ENCODE peak calls at places on chromosomes 2 and 18, in seven cellular contexts. One of them, this sample, is unnamed.

GRCh38 chr2:120654383-120655134 is 81.1 kb upstream of the GLI2 start:
- DNase-seq in NT2/D1: no peak
- DNase-seq in adrenal gland: no peak
- DNase-seq in IMR-90: no peak
- DNase-seq in spleen: no peak
- DNase-seq in neuronal stem cell: peak; percentile 6
- DNase-seq in upper lobe of right lung: no peak
- DNase-seq in this sample: no peak

GRCh38 chr2:204260162-204260877 is 285.0 kb upstream of the PARD3B start:
- DNase-seq in adrenal gland: peak; percentile 57
- DNase-seq in IMR-90: peak; percentile 74
- DNase-seq in upper lobe of right lung: no peak
- DNase-seq in spleen: no peak
- DNase-seq in neuronal stem cell: peak; percentile 85
- DNase-seq in NT2/D1: peak; percentile 80
- DNase-seq in this sample: peak; percentile 70

GRCh38 chr2:229230911-229231310 is 40.2 kb downstream of the PID1 start:
- DNase-seq in spleen: no peak
- DNase-seq in adrenal gland: no peak
- DNase-seq in IMR-90: no peak
- DNase-seq in neuronal stem cell: no peak
- DNase-seq in NT2/D1: no peak
- DNase-seq in upper lobe of right lung: no peak
- DNase-seq in this sample: no peak

GRCh38 chr18:13112982-13113381 is 105.6 kb upstream of the LDLRAD4 start:
- DNase-seq in upper lobe of right lung: no peak
- DNase-seq in neuronal stem cell: peak; percentile 63
- DNase-seq in adrenal gland: peak; percentile 47
- DNase-seq in spleen: no peak
- DNase-seq in IMR-90: peak; percentile 51
- DNase-seq in NT2/D1: peak; percentile 57
- DNase-seq in this sample: peak; percentile 33

GRCh38 chr2:1990724-1991123 is 246.4 kb upstream of the PXDN start:
- DNase-seq in neuronal stem cell: no peak
- DNase-seq in adrenal gland: no peak
- DNase-seq in spleen: no peak
- DNase-seq in IMR-90: no peak
- DNase-seq in NT2/D1: no peak
- DNase-seq in upper lobe of right lung: no peak
- DNase-seq in this sample: no peak

GRCh38 chr2:12819098-12819465 is 102.3 kb downstream of the TRIB2 start:
- DNase-seq in adrenal gland: peak; percentile 93
- DNase-seq in upper lobe of right lung: no peak
- DNase-seq in NT2/D1: no peak
- DNase-seq in IMR-90: peak; percentile 99
- DNase-seq in spleen: no peak
- DNase-seq in neuronal stem cell: no peak
- DNase-seq in this sample: no peak

GRCh38 chr2:126946323-126947089 is 47.8 kb downstream of the TEX51 start:
- DNase-seq in NT2/D1: no peak
- DNase-seq in neuronal stem cell: no peak
- DNase-seq in adrenal gland: no peak
- DNase-seq in spleen: no peak
- DNase-seq in IMR-90: no peak
- DNase-seq in upper lobe of right lung: no peak
- DNase-seq in this sample: no peak

GRCh38 chr2:205188516-205189138 is 493.7 kb upstream of the NRP2 start:
- DNase-seq in IMR-90: peak; percentile 82
- DNase-seq in NT2/D1: no peak
- DNase-seq in upper lobe of right lung: no peak
- DNase-seq in neuronal stem cell: peak; percentile 12
- DNase-seq in adrenal gland: peak; percentile 64
- DNase-seq in spleen: no peak
- DNase-seq in this sample: no peak

GRCh38 chr2:39408351-39409136 is 28.5 kb downstream of the MAP4K3 start:
- DNase-seq in neuronal stem cell: no peak
- DNase-seq in spleen: no peak
- DNase-seq in upper lobe of right lung: no peak
- DNase-seq in IMR-90: no peak
- DNase-seq in adrenal gland: no peak
- DNase-seq in NT2/D1: no peak
- DNase-seq in this sample: no peak

GRCh38 chr2:39413063-39413722 is 23.9 kb downstream of the MAP4K3 start:
- DNase-seq in neuronal stem cell: no peak
- DNase-seq in upper lobe of right lung: no peak
- DNase-seq in IMR-90: no peak
- DNase-seq in adrenal gland: no peak
- DNase-seq in spleen: no peak
- DNase-seq in NT2/D1: no peak
- DNase-seq in this sample: no peak

GRCh38 chr2:39409697-39410389 is 27.2 kb downstream of the MAP4K3 start:
- DNase-seq in upper lobe of right lung: no peak
- DNase-seq in IMR-90: peak; percentile 15
- DNase-seq in neuronal stem cell: no peak
- DNase-seq in adrenal gland: no peak
- DNase-seq in NT2/D1: no peak
- DNase-seq in spleen: no peak
- DNase-seq in this sample: no peak

GRCh38 chr2:39407516-39408296 is 29.4 kb downstream of the MAP4K3 start:
- DNase-seq in neuronal stem cell: no peak
- DNase-seq in upper lobe of right lung: no peak
- DNase-seq in IMR-90: no peak
- DNase-seq in spleen: no peak
- DNase-seq in adrenal gland: no peak
- DNase-seq in NT2/D1: no peak
- DNase-seq in this sample: no peak

DNA sequence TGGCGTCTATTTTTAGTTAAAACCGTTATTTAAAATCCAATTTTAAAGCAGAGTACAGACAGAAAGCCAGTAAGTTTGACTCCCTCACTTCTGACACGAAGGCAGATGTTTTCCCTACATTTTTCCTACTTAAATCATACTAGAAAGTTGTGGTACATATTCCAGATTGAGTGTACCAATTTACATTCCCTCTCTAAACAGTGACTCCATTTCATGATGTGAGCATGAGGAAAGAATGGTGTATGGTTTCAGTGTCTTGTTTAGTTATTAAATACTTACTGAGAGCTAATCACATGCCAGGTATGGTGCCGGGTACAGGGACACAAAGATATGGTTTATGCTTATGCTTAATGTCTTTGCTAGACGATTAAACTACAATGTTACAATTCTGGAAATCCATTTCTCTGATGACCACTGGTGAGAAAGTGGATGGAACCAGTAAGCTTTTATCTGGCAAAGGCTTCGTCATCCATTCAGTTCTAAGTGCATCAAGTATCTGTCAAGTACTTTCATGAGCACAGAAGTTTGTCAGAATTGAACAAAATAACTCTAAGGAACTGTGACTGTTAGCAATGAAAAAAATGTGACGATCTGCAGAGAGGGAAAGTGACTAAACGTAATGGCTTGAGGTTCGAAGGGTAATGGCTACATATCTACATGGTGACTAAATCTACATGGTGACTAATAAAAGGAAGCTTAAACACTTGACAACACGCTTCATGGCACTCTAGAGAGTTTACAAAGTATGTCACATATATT is 25.7 kb downstream of the MAP4K3 start:
- DNase-seq in spleen: no peak
- DNase-seq in adrenal gland: no peak
- DNase-seq in upper lobe of right lung: no peak
- DNase-seq in NT2/D1: no peak
- DNase-seq in neuronal stem cell: no peak
- DNase-seq in IMR-90: peak; percentile 96
- DNase-seq in this sample: no peak
- H3K4me1 ChIP-seq in spleen: peaks cover 52% of the 10 kb centered on the region
- H3K4me1 ChIP-seq in adrenal gland: peaks cover 29% of the 10 kb centered on the region
- H3K4me1 ChIP-seq in upper lobe of right lung: peaks cover 46% of the 10 kb centered on the region
- H3K4me1 ChIP-seq in NT2/D1: no peaks in the 10 kb centered on the region
- H3K4me1 ChIP-seq in neuronal stem cell: peaks cover 34% of the 10 kb centered on the region
- H3K4me1 ChIP-seq in IMR-90: peaks cover 22% of the 10 kb centered on the region
- H3K4me1 ChIP-seq in this sample: peaks cover 3% of the 10 kb centered on the region

DNA sequence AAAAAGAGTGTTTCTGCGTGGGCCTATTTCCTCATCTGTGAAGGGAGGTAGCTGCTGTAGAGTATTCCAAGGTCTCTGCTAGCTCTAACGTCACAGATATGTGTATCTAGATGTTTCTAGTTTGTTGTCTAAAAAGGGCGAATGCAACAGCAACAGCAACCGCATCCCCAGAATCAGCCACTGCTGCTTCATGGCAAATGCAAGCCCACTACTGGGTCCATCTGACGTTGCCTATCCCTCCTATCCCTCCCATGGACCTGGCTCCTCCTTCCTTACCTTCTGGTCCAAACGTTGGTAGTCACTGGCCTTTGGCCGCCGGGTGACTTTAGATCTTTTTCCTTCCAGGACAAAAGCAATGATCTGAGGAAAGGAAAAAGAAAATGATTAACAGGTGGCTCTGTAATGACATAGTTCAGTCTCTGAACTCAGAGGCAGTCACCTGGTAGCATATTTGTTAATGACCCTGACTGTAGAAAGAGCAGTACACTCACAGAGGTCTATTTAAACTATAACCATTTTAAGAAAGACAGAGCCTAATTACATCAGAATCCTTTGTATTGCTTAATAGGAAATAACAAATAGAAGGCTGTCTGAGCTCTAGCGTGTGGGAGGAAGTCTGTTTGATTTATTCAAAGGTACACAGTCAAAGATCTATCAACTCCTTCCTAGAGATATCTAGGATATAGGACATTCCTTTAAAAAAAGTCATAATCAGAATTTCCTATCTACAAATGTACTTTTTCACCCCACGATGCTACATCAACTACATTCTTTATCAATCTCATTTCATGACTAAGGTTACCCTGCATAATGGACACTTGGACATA is 2.9 kb downstream of the TGOLN2 start:
- DNase-seq in spleen: no peak
- DNase-seq in NT2/D1: no peak
- DNase-seq in neuronal stem cell: no peak
- DNase-seq in upper lobe of right lung: no peak
- DNase-seq in IMR-90: peak; percentile 35
- DNase-seq in adrenal gland: peak; percentile 43
- DNase-seq in this sample: no peak
- H3K4me1 ChIP-seq in spleen: peaks cover 76% of the 10 kb centered on the region
- H3K4me1 ChIP-seq in NT2/D1: no peaks in the 10 kb centered on the region
- H3K4me1 ChIP-seq in neuronal stem cell: peaks cover 20% of the 10 kb centered on the region
- H3K4me1 ChIP-seq in upper lobe of right lung: peaks cover 46% of the 10 kb centered on the region
- H3K4me1 ChIP-seq in IMR-90: peaks cover 7% of the 10 kb centered on the region
- H3K4me1 ChIP-seq in adrenal gland: peaks cover 52% of the 10 kb centered on the region
- H3K4me1 ChIP-seq in this sample: no peaks in the 10 kb centered on the region

GRCh38 chr2:150526006-150526405 is 38.5 kb upstream of the RND3 start:
- DNase-seq in upper lobe of right lung: no peak
- DNase-seq in neuronal stem cell: no peak
- DNase-seq in NT2/D1: no peak
- DNase-seq in adrenal gland: no peak
- DNase-seq in IMR-90: no peak
- DNase-seq in spleen: no peak
- DNase-seq in this sample: no peak

GRCh38 chr2:150526827-150527226 is 39.4 kb upstream of the RND3 start:
- DNase-seq in IMR-90: peak; percentile 94
- DNase-seq in spleen: no peak
- DNase-seq in neuronal stem cell: no peak
- DNase-seq in adrenal gland: peak; percentile 57
- DNase-seq in NT2/D1: no peak
- DNase-seq in upper lobe of right lung: no peak
- DNase-seq in this sample: no peak

GRCh38 chr2:150530168-150530567 is 42.7 kb upstream of the RND3 start:
- DNase-seq in neuronal stem cell: no peak
- DNase-seq in upper lobe of right lung: no peak
- DNase-seq in adrenal gland: no peak
- DNase-seq in NT2/D1: no peak
- DNase-seq in IMR-90: no peak
- DNase-seq in spleen: no peak
- DNase-seq in this sample: no peak

GRCh38 chr2:150531626-150532419 is 44.4 kb upstream of the RND3 start:
- DNase-seq in spleen: no peak
- DNase-seq in upper lobe of right lung: no peak
- DNase-seq in adrenal gland: no peak
- DNase-seq in NT2/D1: no peak
- DNase-seq in IMR-90: peak; percentile 57
- DNase-seq in neuronal stem cell: no peak
- DNase-seq in this sample: no peak

DNA sequence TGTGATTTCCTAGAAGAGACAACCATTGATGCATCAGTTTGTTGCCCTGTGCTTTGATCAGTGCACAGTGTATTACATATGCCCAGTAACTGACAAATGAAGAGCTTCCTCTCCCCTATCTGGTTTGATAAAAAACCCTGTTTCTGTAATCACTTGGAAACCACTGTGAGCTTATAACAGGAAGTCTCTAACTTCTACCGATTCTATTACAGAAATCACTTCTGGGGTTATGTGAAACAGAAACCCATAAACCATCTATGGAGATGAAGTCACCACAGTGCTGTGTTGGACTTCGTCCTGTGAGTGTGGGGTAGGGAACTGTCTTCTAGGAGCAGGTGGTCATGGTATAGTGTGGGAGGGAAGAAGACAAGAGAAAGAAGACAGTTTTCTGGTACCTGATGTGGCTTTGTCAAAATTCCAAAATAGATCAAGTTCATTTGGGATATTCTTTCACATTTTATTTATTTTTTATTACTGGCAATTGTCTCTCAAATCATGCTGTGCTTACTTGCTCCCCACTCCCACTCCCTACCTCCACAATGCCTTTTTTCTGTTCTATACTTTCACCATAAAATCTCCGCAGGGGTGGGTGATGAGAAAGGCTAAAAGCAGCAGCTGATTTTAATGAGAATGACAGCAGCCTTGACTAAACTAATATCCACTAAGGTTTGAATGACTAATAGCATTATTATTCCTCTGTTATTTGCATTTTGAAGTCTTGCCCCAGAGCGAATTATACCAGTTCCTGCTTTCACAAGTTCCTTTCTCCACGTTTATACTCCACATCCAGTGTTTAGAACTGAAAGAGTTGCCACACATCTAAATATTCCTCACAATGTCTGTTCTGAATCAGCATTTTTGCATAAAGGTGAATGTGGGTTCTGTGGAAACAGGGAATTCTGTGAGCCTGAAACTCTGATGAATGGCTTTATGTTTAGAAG is 41.7 kb upstream of the RND3 start:
- DNase-seq in NT2/D1: peak; percentile 11
- DNase-seq in adrenal gland: no peak
- DNase-seq in upper lobe of right lung: no peak
- DNase-seq in IMR-90: peak; percentile 79
- DNase-seq in spleen: no peak
- DNase-seq in neuronal stem cell: no peak
- DNase-seq in this sample: no peak
- H3K4me1 ChIP-seq in NT2/D1: no peaks in the 10 kb centered on the region
- H3K4me1 ChIP-seq in adrenal gland: peaks cover 11% of the 10 kb centered on the region
- H3K4me1 ChIP-seq in upper lobe of right lung: no peaks in the 10 kb centered on the region
- H3K4me1 ChIP-seq in IMR-90: peaks cover 29% of the 10 kb centered on the region
- H3K4me1 ChIP-seq in spleen: no peaks in the 10 kb centered on the region
- H3K4me1 ChIP-seq in neuronal stem cell: peaks cover 14% of the 10 kb centered on the region
- H3K4me1 ChIP-seq in this sample: no peaks in the 10 kb centered on the region

DNA sequence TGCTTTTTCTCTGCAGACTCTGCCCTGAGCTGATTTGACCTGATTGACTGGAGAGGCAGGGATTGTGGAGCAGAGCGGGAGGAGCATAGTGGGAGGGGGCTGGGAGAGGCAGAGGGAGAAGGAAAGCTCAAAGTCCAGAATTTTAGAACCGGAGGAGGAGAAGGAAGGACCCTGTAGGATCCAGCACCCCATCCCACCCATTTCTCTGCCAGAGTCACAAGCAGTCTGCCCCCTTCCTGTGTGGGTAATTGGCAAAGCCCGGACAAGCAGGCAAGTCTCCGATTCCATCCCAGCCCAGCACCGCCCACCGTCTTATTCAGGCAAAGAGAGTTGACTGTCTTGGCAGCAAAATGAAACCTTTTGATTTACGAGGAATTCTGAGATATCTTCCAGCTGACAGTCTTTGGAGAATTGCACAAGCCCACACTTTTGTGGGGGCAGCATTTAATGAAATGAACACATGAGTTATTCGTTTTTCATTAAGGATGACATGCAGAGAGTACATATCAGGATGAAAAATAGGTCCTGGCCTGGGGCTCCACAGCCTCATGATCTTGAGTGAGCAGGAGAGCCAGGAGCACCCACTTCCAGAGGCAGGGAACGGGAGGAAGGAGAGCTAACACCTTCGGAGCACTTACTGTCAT is 103.1 kb downstream of the MCFD2 start:
- DNase-seq in IMR-90: peak; percentile 96
- DNase-seq in adrenal gland: peak; percentile 71
- DNase-seq in upper lobe of right lung: no peak
- DNase-seq in neuronal stem cell: no peak
- DNase-seq in NT2/D1: no peak
- DNase-seq in spleen: peak; percentile 74
- DNase-seq in this sample: no peak
- H3K4me1 ChIP-seq in IMR-90: peaks cover 26% of the 10 kb centered on the region
- H3K4me1 ChIP-seq in adrenal gland: no peaks in the 10 kb centered on the region
- H3K4me1 ChIP-seq in upper lobe of right lung: peaks cover 52% of the 10 kb centered on the region
- H3K4me1 ChIP-seq in neuronal stem cell: no peaks in the 10 kb centered on the region
- H3K4me1 ChIP-seq in NT2/D1: no peaks in the 10 kb centered on the region
- H3K4me1 ChIP-seq in spleen: peaks cover 15% of the 10 kb centered on the region
- H3K4me1 ChIP-seq in this sample: peaks cover 1% of the 10 kb centered on the region

This sample was measured in iPS DF 6.9.